ENCODE peak calls at places on chromosomes 13 and 19, in nine cellular contexts. Y, G, T, Z, A, L, W, F and N are unnamed samples.

GRCh38 chr19:40282920-40283319 is 2.2 kb downstream of the AKT2 start:
- DNase-seq in Y (no peak), G (no peak), T (no peak), Z (no peak), A (no peak), L (no peak), W (no peak), F (no peak), N (no peak)

GRCh38 chr13:39913928-39914327 is 258.5 kb downstream of the COG6 start:
- DNase-seq in Y (no peak), G (no peak), T (no peak), Z (no peak), A (no peak), L (no peak), W (peak; percentile 68), F (no peak), N (peak; percentile 76)

GRCh38 chr13:113472355-113473025 is 18.0 kb downstream of the DCUN1D2 start:
- DNase-seq in Y (no peak), G (no peak), T (no peak), Z (no peak), A (no peak), L (no peak), W (no peak), F (no peak), N (no peak)

GRCh38 chr13:20274466-20274865 is 42.3 kb upstream of the GJB6 start:
- DNase-seq in Y (no peak), G (no peak), T (no peak), Z (no peak), A (no peak), L (no peak), W (no peak), F (no peak), N (no peak)

GRCh38 chr13:98022210-98022609 is 68.7 kb downstream of the IPO5 start:
- DNase-seq in Y (no peak), G (peak; percentile 38), T (no peak), Z (no peak), A (no peak), L (no peak), W (peak; percentile 7), F (no peak), N (peak; percentile 49)

GRCh38 chr19:6481541-6482342 is at the start of gene DENND1C:
- DNase-seq in Y (no peak), G (no peak), T (no peak), Z (peak; percentile 75), A (no peak), L (peak; percentile 65), W (peak; percentile 11), F (no peak), N (no peak)

GRCh38 chr19:34276614-34277013 is 22.3 kb downstream of the GARRE1 start:
- DNase-seq in Y (no peak), G (no peak), T (no peak), Z (no peak), A (no peak), L (no peak), W (no peak), F (no peak), N (no peak)

GRCh38 chr19:58563034-58563573 is 4.7 kb upstream of the UBE2M start:
- DNase-seq in Y (no peak), G (no peak), T (peak; percentile 75), Z (no peak), A (no peak), L (no peak), W (no peak), F (no peak), N (no peak)

GRCh38 chr13:39245688-39246087 is 207.4 kb downstream of the NHLRC3 start:
- DNase-seq in Y (no peak), G (no peak), T (no peak), Z (no peak), A (no peak), L (no peak), W (no peak), F (no peak), N (no peak)

GRCh38 chr13:43516401-43516826 is 270.4 kb downstream of the ENOX1 start:
- DNase-seq in Y (no peak), G (no peak), T (no peak), Z (no peak), A (peak; percentile 2), L (no peak), W (peak; percentile 53), F (no peak), N (peak; percentile 93)

GRCh38 chr19:49916839-49917733 is 11.9 kb upstream of the ATF5 start:
- DNase-seq in Y (no peak), G (no peak), T (no peak), Z (peak; percentile 40), A (no peak), L (no peak), W (no peak), F (peak; percentile 86), N (no peak)

GRCh38 chr13:64910061-64910460 is 2320.1 kb downstream of the PCDH9 start:
- DNase-seq in Y (no peak), G (no peak), T (no peak), Z (no peak), A (no peak), L (no peak), W (no peak), F (no peak), N (no peak)

GRCh38 chr13:32019612-32020233 is 11.9 kb upstream of the FRY start:
- DNase-seq in Y (peak; percentile 25), G (peak; percentile 49), T (no peak), Z (peak; percentile 79), A (peak; percentile 46), L (no peak), W (peak; percentile 67), F (no peak), N (no peak)

GRCh38 chr13:111401151-111401550 is 80.7 kb downstream of the TEX29 start:
- DNase-seq in Y (no peak), G (no peak), T (no peak), Z (no peak), A (no peak), L (no peak), W (no peak), F (peak; percentile 13), N (no peak)

GRCh38 chr19:16862826-16863405 is 25.9 kb upstream of the F2RL3 start:
- DNase-seq in Y (no peak), G (no peak), T (no peak), Z (peak; percentile 51), A (no peak), L (no peak), W (no peak), F (no peak), N (no peak)

GRCh38 chr13:68588623-68589022 is 1358.5 kb upstream of the PCDH9 start:
- DNase-seq in Y (no peak), G (no peak), T (no peak), Z (peak; percentile 74), A (no peak), L (no peak), W (no peak), F (no peak), N (no peak)

GRCh38 chr13:113083022-113083373 is 22.6 kb upstream of the F7 start:
- DNase-seq in Y (no peak), G (no peak), T (peak; percentile 21), Z (no peak), A (no peak), L (no peak), W (no peak), F (no peak), N (no peak)

GRCh38 chr13:52353116-52353718 is 52.8 kb downstream of the THSD1 start:
- DNase-seq in Y (no peak), G (no peak), T (no peak), Z (no peak), A (no peak), L (no peak), W (no peak), F (no peak), N (no peak)

GRCh38 chr19:42316223-42317211 is 3.4 kb downstream of the TMEM145 start:
- DNase-seq in Y (no peak), G (no peak), T (no peak), Z (peak; percentile 53), A (no peak), L (no peak), W (no peak), F (no peak), N (no peak)

GRCh38 chr13:37621811-37622361 is 23.3 kb upstream of the POSTN start:
- DNase-seq in Y (no peak), G (no peak), T (no peak), Z (no peak), A (no peak), L (no peak), W (no peak), F (no peak), N (peak; percentile 98)

GRCh38 chr13:97753942-97754670 is 199.4 kb upstream of the IPO5 start:
- DNase-seq in Y (no peak), G (no peak), T (no peak), Z (no peak), A (no peak), L (no peak), W (no peak), F (no peak), N (no peak)

GRCh38 chr19:53894736-53895135 is 12.7 kb downstream of the PRKCG start:
- DNase-seq in Y (no peak), G (no peak), T (peak; percentile 19), Z (no peak), A (no peak), L (no peak), W (no peak), F (no peak), N (no peak)

GRCh38 chr19:35241417-35241816 is 7.4 kb upstream of the LSR start:
- DNase-seq in Y (no peak), G (no peak), T (no peak), Z (no peak), A (no peak), L (no peak), W (no peak), F (no peak), N (no peak)

GRCh38 chr19:45883881-45884681 is 1.9 kb downstream of the IRF2BP1 start:
- DNase-seq in Y (no peak), G (no peak), T (no peak), Z (no peak), A (no peak), L (no peak), W (no peak), F (no peak), N (no peak)

GRCh38 chr13:51068501-51068900 is 42.6 kb downstream of the C13orf42 start:
- DNase-seq in Y (no peak), G (no peak), T (no peak), Z (no peak), A (no peak), L (no peak), W (no peak), F (no peak), N (no peak)

GRCh38 chr13:20583803-20584293 is 16.9 kb downstream of the IFT88 start:
- DNase-seq in Y (no peak), G (no peak), T (no peak), Z (no peak), A (no peak), L (no peak), W (no peak), F (no peak), N (no peak)

GRCh38 chr19:52307275-52307674 is 10.3 kb downstream of the ZNF480 start:
- DNase-seq in Y (no peak), G (no peak), T (no peak), Z (no peak), A (no peak), L (no peak), W (no peak), F (no peak), N (no peak)

GRCh38 chr13:102405499-102406079 is 3.7 kb upstream of the FGF14 start:
- DNase-seq in Y (peak; percentile 31), G (no peak), T (no peak), Z (no peak), A (no peak), L (no peak), W (no peak), F (no peak), N (no peak)

GRCh38 chr19:5145521-5146511 is 176.9 kb downstream of the KDM4B start:
- DNase-seq in Y (no peak), G (no peak), T (peak; percentile 51), Z (no peak), A (no peak), L (no peak), W (no peak), F (no peak), N (no peak)